ENCODE peak calls at places on chromosomes 3 and 15, in six cellular contexts. O is esophagus muscularis mucosa, Y is K562, W is tibial nerve, D is HepG2, Z is sigmoid colon. I is an unnamed sample.

GRCh38 chr3:170078620-170079281 is 41.0 kb downstream of the GPR160 start:
- DNase-seq in O (no peak), Y (no peak), W (no peak), D (peak), Z (no peak), I (no peak)

GRCh38 chr3:4985330-4986174 is 6.3 kb downstream of the BHLHE40 start:
- DNase-seq in O (no peak), Y (no peak), W (peak), D (peak), Z (no peak), I (no peak)

GRCh38 chr3:161430307-161430706 is 59.0 kb upstream of the SPTSSB start:
- DNase-seq in O (no peak), Y (no peak), W (no peak), D (peak), Z (no peak), I (no peak)

GRCh38 chr3:31197941-31198340 is 303.5 kb upstream of the GADL1 start:
- DNase-seq in O (no peak), Y (no peak), W (no peak), D (no peak), Z (no peak), I (no peak)

GRCh38 chr3:166223120-166223519 is 385.9 kb upstream of the BCHE start:
- DNase-seq in O (no peak), Y (peak), W (no peak), D (no peak), Z (no peak), I (no peak)

GRCh38 chr15:55977225-55977624 is 16.2 kb downstream of the NEDD4 start:
- DNase-seq in O (no peak), Y (no peak), W (no peak), D (no peak), Z (no peak), I (no peak)

GRCh38 chr15:41933771-41934170 is 38.6 kb downstream of the EHD4 start:
- DNase-seq in O (no peak), Y (no peak), W (no peak), D (no peak), Z (no peak), I (no peak)

GRCh38 chr3:132399054-132399929 is 18.0 kb upstream of the DNAJC13 start:
- DNase-seq in O (no peak), Y (peak), W (peak), D (peak), Z (no peak), I (no peak)

GRCh38 chr3:108297636-108298035 is 1.3 kb downstream of the HHLA2 start:
- DNase-seq in O (no peak), Y (no peak), W (no peak), D (no peak), Z (no peak), I (no peak)

GRCh38 chr3:59978979-59979378 is 929.2 kb upstream of the CFAP20DC start:
- DNase-seq in O (no peak), Y (no peak), W (no peak), D (no peak), Z (no peak), I (no peak)

GRCh38 chr3:36843065-36844051 is 79.0 kb upstream of the DCLK3 start:
- DNase-seq in O (peak), Y (peak), W (no peak), D (peak), Z (no peak), I (peak)

GRCh38 chr3:64084640-64085039 is 61.3 kb upstream of the PSMD6 start:
- DNase-seq in O (no peak), Y (no peak), W (no peak), D (peak), Z (no peak), I (no peak)

GRCh38 chr3:39108309-39108708 is 829 bp downstream of the TTC21A start:
- DNase-seq in O (no peak), Y (no peak), W (no peak), D (no peak), Z (no peak), I (no peak)

GRCh38 chr3:52238761-52239701 is at the start of gene TWF2:
- DNase-seq in O (no peak), Y (peak), W (peak), D (peak), Z (peak), I (peak)

GRCh38 chr3:33883538-33884203 is 85.2 kb downstream of the PDCD6IP start:
- DNase-seq in O (no peak), Y (peak), W (peak), D (peak), Z (no peak), I (no peak)

GRCh38 chr3:13479332-13479581 is 849 bp upstream of the HDAC11 start:
- DNase-seq in O (no peak), Y (peak), W (no peak), D (peak), Z (no peak), I (no peak)
- TF ChIP-seq EP300 in O (no peak), Y (no peak), W (no peak), D (no peak), Z (no peak), I (no peak)

DNA sequence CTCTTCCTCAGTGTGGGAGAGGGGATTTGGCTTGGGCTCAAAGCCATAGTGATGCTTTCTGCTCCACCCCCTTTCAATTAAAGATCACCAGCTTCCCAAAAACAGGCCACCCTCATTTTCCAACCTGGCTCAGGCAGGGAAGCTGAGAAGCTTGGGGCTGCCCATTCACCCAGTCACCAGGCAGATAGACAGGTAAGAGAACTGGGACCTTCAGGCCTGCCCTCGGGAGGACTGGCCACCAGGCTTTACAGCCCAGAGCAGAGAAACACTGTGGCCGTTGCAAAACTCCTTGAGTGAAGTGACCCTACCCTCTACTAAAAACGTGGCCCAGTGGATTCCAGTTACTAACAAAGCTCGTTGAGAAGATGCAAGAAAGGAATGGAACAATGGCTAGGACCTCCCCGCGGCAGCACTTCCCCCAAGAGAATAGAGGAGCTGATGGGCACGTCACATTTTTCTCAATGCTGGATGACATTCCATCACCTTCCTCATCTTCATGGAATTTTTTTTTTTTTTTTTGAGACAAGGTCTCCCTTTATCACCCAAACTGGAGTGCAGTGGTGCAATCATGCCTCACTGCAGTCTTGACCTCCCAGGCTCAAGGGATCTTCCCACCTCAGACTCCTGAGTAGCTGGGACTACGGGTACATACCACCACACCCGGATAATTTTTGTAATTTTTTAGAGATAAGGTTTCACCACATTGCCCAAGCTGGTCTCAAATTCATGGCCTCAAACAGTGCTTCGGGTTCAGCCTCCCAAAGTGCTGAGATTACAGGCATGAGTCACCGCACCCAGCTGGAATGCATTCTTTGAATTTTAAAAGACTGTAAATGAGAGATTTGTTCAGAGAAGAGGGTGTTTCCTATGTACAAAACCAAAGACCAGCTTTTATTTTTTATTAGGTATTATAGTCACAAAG is 37.9 kb downstream of the LIPC start:
- DNase-seq in O (no peak), Y (no peak), W (no peak), D (peak), Z (no peak), I (no peak)
- TF ChIP-seq EP300 in O (no peak), Y (no peak), W (no peak), D (no peak), Z (no peak), I (no peak)

GRCh38 chr3:29581311-29581710 is 300.4 kb downstream of the RBMS3 start:
- DNase-seq in O (no peak), Y (no peak), W (no peak), D (no peak), Z (no peak), I (no peak)

GRCh38 chr3:29576675-29577074 is 295.8 kb downstream of the RBMS3 start:
- DNase-seq in O (no peak), Y (no peak), W (no peak), D (no peak), Z (no peak), I (no peak)

GRCh38 chr3:29577250-29577649 is 296.4 kb downstream of the RBMS3 start:
- DNase-seq in O (no peak), Y (no peak), W (no peak), D (no peak), Z (no peak), I (no peak)

DNA sequence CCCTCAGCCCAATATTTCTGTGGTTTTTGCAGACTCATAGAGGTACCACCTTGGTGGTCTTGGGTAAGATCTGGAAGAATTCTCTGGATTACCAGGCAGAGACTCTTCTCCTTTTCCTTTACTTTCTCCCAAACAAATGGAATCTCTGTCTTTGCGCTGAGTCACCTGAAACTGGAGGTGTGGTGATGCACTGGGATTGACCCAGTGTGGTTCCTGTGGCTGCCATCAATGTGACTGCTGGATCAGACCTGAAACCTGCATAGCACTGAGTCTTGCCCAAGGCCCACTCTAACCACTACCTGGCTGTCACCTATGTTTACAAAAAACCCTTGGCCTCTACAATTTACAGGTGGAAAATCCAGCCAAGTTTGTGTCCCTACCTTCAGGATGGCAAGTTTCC is 295.3 kb downstream of the RBMS3 start:
- DNase-seq in O (no peak), Y (no peak), W (no peak), D (no peak), Z (no peak), I (no peak)
- TF ChIP-seq EP300 in O (no peak), Y (no peak), W (no peak), D (no peak), Z (no peak), I (no peak)

GRCh38 chr3:89107461-89108035 is at the start of gene EPHA3:
- DNase-seq in O (no peak), Y (peak), W (peak), D (peak), Z (peak), I (peak)
- TF ChIP-seq EP300 in O (no peak), Y (no peak), W (no peak), D (no peak), Z (no peak), I (no peak)

GRCh38 chr15:70494529-70494860 is 268.9 kb downstream of the UACA start:
- DNase-seq in O (no peak), Y (no peak), W (no peak), D (no peak), Z (no peak), I (no peak)

GRCh38 chr15:70493376-70493775 is 270.0 kb downstream of the UACA start:
- DNase-seq in O (no peak), Y (no peak), W (no peak), D (no peak), Z (no peak), I (no peak)

GRCh38 chr15:70493787-70494514 is 269.4 kb downstream of the UACA start:
- DNase-seq in O (no peak), Y (no peak), W (no peak), D (peak), Z (no peak), I (no peak)

GRCh38 chr15:70495988-70496387 is 267.4 kb downstream of the UACA start:
- DNase-seq in O (no peak), Y (no peak), W (no peak), D (no peak), Z (no peak), I (no peak)

GRCh38 chr15:70494861-70495571 is 268.3 kb downstream of the UACA start:
- DNase-seq in O (no peak), Y (no peak), W (no peak), D (peak), Z (no peak), I (no peak)
- TF ChIP-seq EP300 in O (no peak), Y (no peak), W (no peak), D (no peak), Z (no peak), I (no peak)

GRCh38 chr3:14812196-14812785 is 6.5 kb upstream of the FGD5 start:
- DNase-seq in O (no peak), Y (no peak), W (no peak), D (no peak), Z (no peak), I (no peak)
- TF ChIP-seq EP300 in O (no peak), Y (no peak), W (no peak), D (no peak), Z (no peak), I (no peak)

GRCh38 chr3:117302448-117302847 is 592.9 kb downstream of the TUSC7 start:
- DNase-seq in O (no peak), Y (no peak), W (no peak), D (no peak), Z (no peak), I (no peak)

GRCh38 chr3:117297541-117297940 is 588.0 kb downstream of the TUSC7 start:
- DNase-seq in O (no peak), Y (no peak), W (no peak), D (no peak), Z (no peak), I (no peak)

GRCh38 chr3:117303446-117303845 is 593.9 kb downstream of the TUSC7 start:
- DNase-seq in O (no peak), Y (no peak), W (no peak), D (no peak), Z (no peak), I (no peak)

GRCh38 chr3:117297070-117297469 is 587.5 kb downstream of the TUSC7 start:
- DNase-seq in O (no peak), Y (no peak), W (no peak), D (no peak), Z (no peak), I (no peak)

DNA sequence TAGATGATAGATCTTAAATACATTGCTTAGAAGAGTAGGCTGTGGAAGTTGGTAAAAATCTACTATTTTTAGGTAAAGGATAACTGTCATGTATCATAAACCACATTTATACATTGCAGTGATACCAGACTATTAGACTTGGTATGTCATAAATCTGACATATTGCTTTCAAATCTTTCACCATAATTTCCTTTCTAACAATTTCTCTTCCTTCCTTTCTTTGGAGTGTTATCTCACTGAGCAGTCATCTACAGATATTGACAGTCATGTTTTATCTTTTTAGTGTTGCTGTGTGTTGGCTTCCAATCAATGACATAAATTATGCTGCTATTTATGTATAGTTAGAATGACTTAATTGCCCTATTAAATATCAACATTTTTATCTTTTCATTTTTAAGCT is 588.7 kb downstream of the TUSC7 start:
- DNase-seq in O (no peak), Y (no peak), W (no peak), D (no peak), Z (no peak), I (no peak)
- TF ChIP-seq EP300 in O (no peak), Y (no peak), W (no peak), D (no peak), Z (no peak), I (no peak)

GRCh38 chr3:1468145-1468544 is 375.3 kb downstream of the CNTN6 start:
- DNase-seq in O (no peak), Y (no peak), W (no peak), D (no peak), Z (no peak), I (no peak)

DNA sequence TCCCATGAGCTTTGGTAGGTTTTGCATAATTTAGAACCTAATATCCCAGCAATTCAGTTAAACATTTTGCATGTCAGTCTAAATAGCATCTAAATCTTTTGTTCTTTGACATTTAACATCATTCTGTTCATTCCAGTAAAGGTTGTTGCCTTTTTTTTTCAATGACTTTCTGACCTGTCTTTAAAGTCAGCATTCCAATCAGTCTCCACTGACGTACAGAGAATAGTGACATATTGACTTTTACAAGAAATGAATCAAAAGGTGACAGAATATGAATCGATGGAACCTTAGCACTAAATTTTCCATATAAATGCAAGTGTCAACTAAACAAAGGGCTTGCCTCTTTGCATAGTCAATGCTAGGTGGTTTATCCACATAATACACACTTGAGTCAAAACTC is 370.1 kb downstream of the CNTN6 start:
- DNase-seq in O (no peak), Y (no peak), W (no peak), D (no peak), Z (no peak), I (no peak)
- TF ChIP-seq EP300 in O (no peak), Y (no peak), W (no peak), D (no peak), Z (no peak), I (no peak)

GRCh38 chr3:123679712-123680386 is 95.0 kb upstream of the HACD2 start:
- DNase-seq in O (no peak), Y (no peak), W (no peak), D (no peak), Z (peak), I (no peak)

GRCh38 chr3:123683146-123683545 is 98.3 kb upstream of the HACD2 start:
- DNase-seq in O (no peak), Y (no peak), W (no peak), D (no peak), Z (no peak), I (no peak)

GRCh38 chr3:123683755-123684154 is 98.9 kb upstream of the HACD2 start:
- DNase-seq in O (no peak), Y (no peak), W (no peak), D (no peak), Z (no peak), I (no peak)

GRCh38 chr3:123672429-123673146 is 87.7 kb upstream of the HACD2 start:
- DNase-seq in O (no peak), Y (no peak), W (no peak), D (peak), Z (no peak), I (no peak)

GRCh38 chr3:123678108-123678511 is 93.3 kb upstream of the HACD2 start:
- DNase-seq in O (no peak), Y (no peak), W (no peak), D (no peak), Z (no peak), I (no peak)
- TF ChIP-seq EP300 in O (no peak), Y (no peak), W (no peak), D (no peak), Z (no peak), I (no peak)

GRCh38 chr3:187746479-187747335 is 1.4 kb upstream of the BCL6 start:
- DNase-seq in O (no peak), Y (no peak), W (no peak), D (no peak), Z (no peak), I (no peak)

GRCh38 chr3:187746059-187746453 is 788 bp upstream of the BCL6 start:
- DNase-seq in O (no peak), Y (no peak), W (no peak), D (no peak), Z (no peak), I (no peak)

GRCh38 chr3:187744169-187745151 is 808 bp downstream of the BCL6 start:
- DNase-seq in O (no peak), Y (peak), W (no peak), D (no peak), Z (peak), I (no peak)

GRCh38 chr3:187743195-187744141 is 1.8 kb downstream of the BCL6 start:
- DNase-seq in O (peak), Y (peak), W (peak), D (no peak), Z (peak), I (no peak)

DNA sequence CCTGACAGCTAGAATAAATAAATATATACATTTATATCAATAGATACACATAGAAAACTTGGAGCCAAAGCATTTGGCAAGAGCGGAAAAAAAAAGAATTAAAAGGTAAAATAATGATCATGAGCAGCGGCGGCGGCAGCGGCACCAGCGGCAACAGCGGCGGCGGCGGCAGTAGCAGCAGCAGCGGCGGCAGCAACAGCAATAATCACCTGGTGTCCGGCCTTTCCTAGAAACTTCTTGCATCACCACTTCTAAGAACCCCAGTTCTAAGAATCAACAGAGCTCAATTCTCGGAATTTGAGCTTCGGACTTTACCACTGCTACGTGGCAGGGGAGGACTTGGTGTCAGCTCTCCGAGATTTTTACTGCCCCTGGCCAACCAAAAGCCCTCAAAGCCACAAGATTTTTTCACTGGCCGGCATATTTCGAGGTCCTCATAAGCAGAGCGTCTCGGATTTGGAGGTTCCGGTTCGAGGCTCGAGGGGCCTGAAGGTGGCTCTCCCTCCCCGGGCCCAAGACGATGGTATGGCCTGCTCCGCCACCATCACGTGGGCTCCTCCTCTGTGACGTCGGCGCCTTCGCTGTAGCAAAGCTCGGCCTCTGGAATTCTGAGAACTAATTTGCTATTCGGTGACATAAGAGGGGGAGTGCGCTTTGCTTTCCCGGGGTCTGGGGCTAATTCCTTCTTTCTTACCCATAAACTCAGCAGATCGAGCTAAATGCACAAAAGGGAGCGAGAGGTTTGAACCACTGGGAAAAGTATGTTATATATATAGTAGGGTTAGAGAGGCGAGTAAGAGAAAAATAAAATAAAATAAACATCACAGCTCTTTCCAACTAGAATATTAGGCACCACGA is at the start of gene BCL6:
- DNase-seq in O (peak), Y (peak), W (peak), D (peak), Z (peak), I (peak)
- TF ChIP-seq EP300 in O (peak), Y (peak), W (peak), D (peak), Z (peak), I (no peak)

I was measured in H1.